ENCODE peak calls at places on chromosomes 13 and 19, in four cellular contexts. C is tibial nerve, V is cardiac muscle cell, Q is ELR. W is an unnamed sample.

GRCh38 chr13:112240076-112240475 is 136.1 kb upstream of the SPACA7 start:
- DNase-seq in C (no peak), V (no peak), Q (no peak), W (no peak)

GRCh38 chr13:113493315-113493951 is 2.9 kb upstream of the DCUN1D2 start:
- DNase-seq in C (no peak), V (no peak), Q (peak; percentile 96), W (peak; percentile 72)

GRCh38 chr13:113803409-113804016 is 44.5 kb downstream of the TMEM255B start:
- DNase-seq in C (no peak), V (no peak), Q (no peak), W (no peak)

GRCh38 chr13:31908696-31909386 is 122.7 kb upstream of the FRY start:
- DNase-seq in C (no peak), V (no peak), Q (no peak), W (peak; percentile 43)

GRCh38 chr13:40101708-40102359 is 446.4 kb downstream of the COG6 start:
- DNase-seq in C (no peak), V (no peak), Q (no peak), W (no peak)

GRCh38 chr13:77536358-77536757 is 852 bp downstream of the SCEL start:
- DNase-seq in C (no peak), V (no peak), Q (no peak), W (no peak)

GRCh38 chr19:51427220-51427619 is 9.8 kb upstream of the SIGLEC10 start:
- DNase-seq in C (no peak), V (no peak), Q (no peak), W (no peak)

GRCh38 chr19:10927691-10928562 is 512 bp downstream of the YIPF2 start:
- DNase-seq in C (no peak), V (no peak), Q (no peak), W (peak; percentile 33)

W was measured in AG08395.